ENCODE peak calls at places on chromosome 11, in nine cellular contexts. One of them, this sample, is unnamed. For H3K4me1, the result is how much of the 10 kb centered on the place peaks cover.

GRCh38 chr11:74820763-74821162 is 72.1 kb downstream of the RNF169 start:
- DNase-seq in uterus: no peak
- DNase-seq in A549: peak
- DNase-seq in ovary: no peak
- DNase-seq in GM23338: no peak
- DNase-seq in PC-9: no peak
- DNase-seq in left ventricle myocardium inferior: no peak
- DNase-seq in adrenal gland: no peak
- DNase-seq in HAP-1: no peak
- DNase-seq in this sample: no peak

GRCh38 chr11:65419773-65420481 is 2.7 kb upstream of the NEAT1 start:
- DNase-seq in ovary: peak
- DNase-seq in left ventricle myocardium inferior: peak
- DNase-seq in A549: peak
- DNase-seq in adrenal gland: peak
- DNase-seq in GM23338: peak
- DNase-seq in HAP-1: peak
- DNase-seq in PC-9: peak
- DNase-seq in uterus: peak
- DNase-seq in this sample: peak

GRCh38 chr11:118918686-118919280 is 6.9 kb downstream of the BCL9L start:
- DNase-seq in ovary: peak
- DNase-seq in adrenal gland: peak
- DNase-seq in A549: peak
- DNase-seq in HAP-1: no peak
- DNase-seq in GM23338: no peak
- DNase-seq in uterus: no peak
- DNase-seq in left ventricle myocardium inferior: no peak
- DNase-seq in PC-9: no peak
- DNase-seq in this sample: no peak

GRCh38 chr11:68692115-68692514 is 7.8 kb downstream of the GAL start:
- DNase-seq in adrenal gland: no peak
- DNase-seq in left ventricle myocardium inferior: no peak
- DNase-seq in A549: no peak
- DNase-seq in ovary: no peak
- DNase-seq in uterus: no peak
- DNase-seq in HAP-1: no peak
- DNase-seq in GM23338: no peak
- DNase-seq in PC-9: no peak
- DNase-seq in this sample: no peak

GRCh38 chr11:89205378-89205777 is 27.7 kb downstream of the TYR start:
- DNase-seq in uterus: no peak
- DNase-seq in HAP-1: no peak
- DNase-seq in GM23338: no peak
- DNase-seq in left ventricle myocardium inferior: no peak
- DNase-seq in adrenal gland: no peak
- DNase-seq in A549: no peak
- DNase-seq in PC-9: no peak
- DNase-seq in ovary: no peak
- DNase-seq in this sample: no peak

GRCh38 chr11:121389651-121390050 is 62.5 kb upstream of the SORL1 start:
- DNase-seq in ovary: no peak
- DNase-seq in HAP-1: peak
- DNase-seq in uterus: no peak
- DNase-seq in left ventricle myocardium inferior: peak
- DNase-seq in GM23338: peak
- DNase-seq in A549: no peak
- DNase-seq in PC-9: no peak
- DNase-seq in adrenal gland: no peak
- DNase-seq in this sample: no peak

GRCh38 chr11:40877981-40878380 is 581.5 kb downstream of the LRRC4C start:
- DNase-seq in left ventricle myocardium inferior: no peak
- DNase-seq in adrenal gland: no peak
- DNase-seq in HAP-1: no peak
- DNase-seq in A549: no peak
- DNase-seq in GM23338: no peak
- DNase-seq in ovary: no peak
- DNase-seq in PC-9: no peak
- DNase-seq in uterus: no peak
- DNase-seq in this sample: no peak

GRCh38 chr11:63907063-63907462 is 9.9 kb downstream of the RCOR2 start:
- DNase-seq in HAP-1: no peak
- DNase-seq in PC-9: no peak
- DNase-seq in ovary: no peak
- DNase-seq in uterus: no peak
- DNase-seq in A549: no peak
- DNase-seq in adrenal gland: no peak
- DNase-seq in GM23338: no peak
- DNase-seq in left ventricle myocardium inferior: no peak
- DNase-seq in this sample: no peak

GRCh38 chr11:15806217-15806616 is 550.1 kb downstream of the SOX6 start:
- DNase-seq in HAP-1: no peak
- DNase-seq in PC-9: no peak
- DNase-seq in A549: no peak
- DNase-seq in uterus: no peak
- DNase-seq in ovary: no peak
- DNase-seq in adrenal gland: no peak
- DNase-seq in GM23338: no peak
- DNase-seq in left ventricle myocardium inferior: no peak
- DNase-seq in this sample: no peak

GRCh38 chr11:55474321-55474720 is 79.9 kb upstream of the OR4C15 start:
- DNase-seq in uterus: no peak
- DNase-seq in HAP-1: no peak
- DNase-seq in PC-9: no peak
- DNase-seq in ovary: no peak
- DNase-seq in left ventricle myocardium inferior: no peak
- DNase-seq in GM23338: no peak
- DNase-seq in A549: no peak
- DNase-seq in adrenal gland: no peak
- DNase-seq in this sample: no peak

GRCh38 chr11:73186294-73186850 is 31.7 kb upstream of the P2RY2 start:
- DNase-seq in adrenal gland: no peak
- DNase-seq in HAP-1: no peak
- DNase-seq in GM23338: no peak
- DNase-seq in uterus: no peak
- DNase-seq in ovary: no peak
- DNase-seq in A549: peak
- DNase-seq in left ventricle myocardium inferior: no peak
- DNase-seq in PC-9: no peak
- DNase-seq in this sample: no peak

GRCh38 chr11:94183886-94184264 is 55.2 kb downstream of the PANX1 start:
- DNase-seq in PC-9: peak
- DNase-seq in HAP-1: peak
- DNase-seq in A549: peak
- DNase-seq in GM23338: peak
- DNase-seq in left ventricle myocardium inferior: peak
- DNase-seq in uterus: peak
- DNase-seq in adrenal gland: peak
- DNase-seq in ovary: no peak
- DNase-seq in this sample: no peak

GRCh38 chr11:66494458-66494857 is 14.2 kb downstream of the DPP3 start:
- DNase-seq in A549: no peak
- DNase-seq in ovary: no peak
- DNase-seq in adrenal gland: no peak
- DNase-seq in GM23338: no peak
- DNase-seq in uterus: no peak
- DNase-seq in PC-9: no peak
- DNase-seq in HAP-1: no peak
- DNase-seq in left ventricle myocardium inferior: no peak
- DNase-seq in this sample: no peak

GRCh38 chr11:36427876-36428275 is 82.2 kb downstream of the TRAF6 start:
- DNase-seq in uterus: no peak
- DNase-seq in left ventricle myocardium inferior: no peak
- DNase-seq in adrenal gland: no peak
- DNase-seq in ovary: no peak
- DNase-seq in GM23338: no peak
- DNase-seq in PC-9: no peak
- DNase-seq in A549: no peak
- DNase-seq in HAP-1: no peak
- DNase-seq in this sample: no peak

GRCh38 chr11:67506426-67507032 is 1.4 kb upstream of the PITPNM1 start:
- DNase-seq in uterus: no peak
- DNase-seq in HAP-1: no peak
- DNase-seq in left ventricle myocardium inferior: no peak
- DNase-seq in ovary: no peak
- DNase-seq in GM23338: no peak
- DNase-seq in PC-9: no peak
- DNase-seq in adrenal gland: no peak
- DNase-seq in A549: no peak
- DNase-seq in this sample: no peak

GRCh38 chr11:67160045-67160444 is 41.0 kb downstream of the KDM2A start:
- DNase-seq in adrenal gland: no peak
- DNase-seq in ovary: no peak
- DNase-seq in PC-9: no peak
- DNase-seq in A549: no peak
- DNase-seq in HAP-1: no peak
- DNase-seq in uterus: no peak
- DNase-seq in left ventricle myocardium inferior: no peak
- DNase-seq in GM23338: no peak
- DNase-seq in this sample: no peak

GRCh38 chr11:11318961-11319360 is 34.1 kb downstream of the CSNK2A3 start:
- DNase-seq in A549: no peak
- DNase-seq in GM23338: no peak
- DNase-seq in uterus: no peak
- DNase-seq in ovary: no peak
- DNase-seq in adrenal gland: no peak
- DNase-seq in PC-9: no peak
- DNase-seq in left ventricle myocardium inferior: no peak
- DNase-seq in HAP-1: no peak
- DNase-seq in this sample: no peak

DNA sequence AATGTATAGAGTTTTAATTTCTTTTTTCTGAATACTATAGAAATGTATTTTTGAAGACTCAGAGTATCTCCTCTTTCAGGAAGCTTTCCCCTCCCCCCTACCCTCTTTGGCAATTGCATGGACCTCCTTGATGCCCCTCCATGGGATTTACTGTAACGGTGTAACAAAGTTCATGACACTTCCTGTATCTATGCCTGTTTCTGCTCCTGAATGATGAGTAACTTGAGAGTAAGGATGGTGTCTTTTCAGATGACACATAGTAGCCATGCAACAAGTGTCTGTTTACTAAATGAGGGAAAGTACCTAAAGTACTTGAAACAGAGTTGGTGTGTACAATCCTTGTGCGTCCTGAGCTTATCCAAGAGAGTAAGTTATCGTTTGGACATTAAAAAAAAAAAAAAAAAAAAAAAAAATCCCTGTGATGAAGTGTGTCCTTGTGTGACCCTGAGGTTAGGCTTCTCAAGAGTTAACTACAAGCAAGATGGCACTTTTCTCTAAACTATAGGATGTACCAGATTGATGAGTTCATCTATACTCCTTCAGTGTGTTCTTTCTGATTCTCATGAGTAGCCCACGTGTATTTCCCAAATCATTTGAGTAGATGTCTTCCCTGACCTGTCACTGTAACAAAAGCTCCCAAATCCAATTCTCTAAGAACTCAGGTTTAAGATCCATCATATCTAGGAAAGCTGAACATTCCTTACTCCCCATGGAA is 7.4 kb downstream of the ETS1 start:
- DNase-seq in A549: peak
- DNase-seq in left ventricle myocardium inferior: no peak
- DNase-seq in PC-9: no peak
- DNase-seq in adrenal gland: no peak
- DNase-seq in uterus: no peak
- DNase-seq in HAP-1: no peak
- DNase-seq in GM23338: no peak
- DNase-seq in ovary: no peak
- DNase-seq in this sample: no peak
- H3K4me1 ChIP-seq in A549: under half
- H3K4me1 ChIP-seq in left ventricle myocardium inferior: half or more
- H3K4me1 ChIP-seq in PC-9: under half
- H3K4me1 ChIP-seq in adrenal gland: under half
- H3K4me1 ChIP-seq in uterus: under half
- H3K4me1 ChIP-seq in HAP-1: half or more
- H3K4me1 ChIP-seq in GM23338: half or more
- H3K4me1 ChIP-seq in ovary: under half
- H3K4me1 ChIP-seq in this sample: under half

GRCh38 chr11:62542111-62542745 is 4.4 kb downstream of the AHNAK start:
- DNase-seq in HAP-1: no peak
- DNase-seq in PC-9: peak
- DNase-seq in adrenal gland: no peak
- DNase-seq in GM23338: no peak
- DNase-seq in A549: no peak
- DNase-seq in uterus: no peak
- DNase-seq in ovary: no peak
- DNase-seq in left ventricle myocardium inferior: no peak
- DNase-seq in this sample: no peak
- H3K4me1 ChIP-seq in HAP-1: under half
- H3K4me1 ChIP-seq in PC-9: half or more
- H3K4me1 ChIP-seq in adrenal gland: half or more
- H3K4me1 ChIP-seq in GM23338: under half
- H3K4me1 ChIP-seq in A549: half or more
- H3K4me1 ChIP-seq in uterus: under half
- H3K4me1 ChIP-seq in ovary: under half
- H3K4me1 ChIP-seq in left ventricle myocardium inferior: half or more
- H3K4me1 ChIP-seq in this sample: half or more

DNA sequence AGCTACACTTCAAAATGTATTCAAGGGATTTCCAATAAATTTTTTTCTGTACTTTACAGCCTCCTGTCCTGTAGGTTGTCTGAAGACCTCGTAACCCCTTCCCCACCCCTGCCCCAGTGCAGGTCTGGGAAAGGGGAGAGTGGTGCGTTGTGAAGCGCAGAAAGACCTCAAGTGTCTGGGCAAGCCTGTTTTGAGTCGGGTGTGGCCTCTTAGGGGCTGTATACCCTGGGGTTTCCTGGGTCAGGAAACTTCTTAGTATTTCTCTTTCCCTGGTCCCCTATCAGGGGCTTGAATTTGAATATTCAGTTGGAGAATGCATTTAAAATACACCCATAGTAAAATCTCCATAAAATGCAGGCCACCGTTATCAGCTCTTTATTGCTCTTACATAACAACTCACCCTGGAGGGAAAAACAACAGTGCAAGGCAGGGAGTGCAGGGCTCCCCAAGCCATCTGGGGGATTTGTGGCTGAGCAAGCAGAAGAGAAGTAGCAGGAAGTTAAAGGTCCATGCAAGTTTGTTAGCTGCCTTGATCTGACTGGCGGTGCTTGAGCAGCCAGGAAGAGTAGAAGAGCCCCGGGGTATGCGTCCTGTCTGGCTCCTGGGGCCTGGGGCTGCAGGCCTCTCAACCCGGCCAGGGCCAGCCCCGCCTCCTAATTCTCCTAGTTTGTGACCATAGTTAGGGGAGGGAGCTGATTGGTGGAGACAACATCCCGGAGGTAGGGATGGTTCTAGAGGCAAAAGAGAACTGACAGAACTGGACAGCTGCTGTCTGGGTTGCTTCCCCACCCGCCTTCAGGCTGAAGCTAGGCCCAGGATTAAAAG is 25.7 kb downstream of the ARHGAP1 start:
- DNase-seq in adrenal gland: peak
- DNase-seq in HAP-1: no peak
- DNase-seq in A549: no peak
- DNase-seq in uterus: no peak
- DNase-seq in ovary: peak
- DNase-seq in PC-9: no peak
- DNase-seq in left ventricle myocardium inferior: peak
- DNase-seq in GM23338: peak
- DNase-seq in this sample: peak
- H3K4me1 ChIP-seq in adrenal gland: under half
- H3K4me1 ChIP-seq in HAP-1: under half
- H3K4me1 ChIP-seq in A549: under half
- H3K4me1 ChIP-seq in uterus: under half
- H3K4me1 ChIP-seq in ovary: under half
- H3K4me1 ChIP-seq in PC-9: under half
- H3K4me1 ChIP-seq in left ventricle myocardium inferior: half or more
- H3K4me1 ChIP-seq in GM23338: under half
- H3K4me1 ChIP-seq in this sample: half or more

GRCh38 chr11:61329871-61330270 is 3.0 kb downstream of the DDB1 start:
- DNase-seq in HAP-1: no peak
- DNase-seq in left ventricle myocardium inferior: no peak
- DNase-seq in adrenal gland: no peak
- DNase-seq in PC-9: no peak
- DNase-seq in uterus: no peak
- DNase-seq in GM23338: no peak
- DNase-seq in A549: no peak
- DNase-seq in ovary: no peak
- DNase-seq in this sample: no peak
- H3K4me1 ChIP-seq in HAP-1: under half
- H3K4me1 ChIP-seq in left ventricle myocardium inferior: half or more
- H3K4me1 ChIP-seq in adrenal gland: half or more
- H3K4me1 ChIP-seq in PC-9: under half
- H3K4me1 ChIP-seq in uterus: under half
- H3K4me1 ChIP-seq in GM23338: under half
- H3K4me1 ChIP-seq in A549: under half
- H3K4me1 ChIP-seq in ovary: under half
- H3K4me1 ChIP-seq in this sample: under half

This sample was measured in CD8-positive, alpha-beta T cell.